ENCODE peak calls at places on chromosomes 11 and 22, in five cellular contexts. A is H7, G is COR-L47, H is cardiac fibroblast, S is AML-193. I is an unnamed sample.
A peak's percentile ranks its signal among the peaks of the same experiment; 100 is the strongest.

GRCh38 chr22:17228725-17229126 is 9.5 kb upstream of the ADA2 start:
- DNase-seq in A (no peak), G (no peak), H (no peak), S (no peak), I (no peak)

GRCh38 chr11:15957234-15957633 is 399.1 kb downstream of the SOX6 start:
- DNase-seq in A (no peak), G (no peak), H (no peak), S (no peak), I (no peak)

GRCh38 chr11:62071408-62071807 is 52.4 kb upstream of the INCENP start:
- DNase-seq in A (no peak), G (no peak), H (peak; percentile 17), S (no peak), I (peak; percentile 22)

GRCh38 chr11:127074151-127074761 is 73.7 kb upstream of the KIRREL3 start:
- DNase-seq in A (peak; percentile 52), G (peak; percentile 84), H (peak; percentile 60), S (no peak), I (peak; percentile 73)

GRCh38 chr11:115712296-115712695 is 208.1 kb upstream of the CADM1 start:
- DNase-seq in A (no peak), G (no peak), H (no peak), S (no peak), I (no peak)

GRCh38 chr11:121131656-121132055 is 30.6 kb downstream of the TECTA start:
- DNase-seq in A (no peak), G (no peak), H (no peak), S (no peak), I (no peak)

GRCh38 chr11:123144707-123145106 is 50.3 kb downstream of the CLMP start:
- DNase-seq in A (no peak), G (no peak), H (no peak), S (no peak), I (no peak)

GRCh38 chr11:57379732-57380131 is 1.2 kb downstream of the PRG3 start:
- DNase-seq in A (peak; percentile 84), G (no peak), H (peak; percentile 22), S (no peak), I (peak; percentile 36)

GRCh38 chr22:17831527-17832251 is 57.4 kb upstream of the BID start:
- DNase-seq in A (no peak), G (no peak), H (no peak), S (no peak), I (no peak)

GRCh38 chr11:79265756-79266322 is 175.0 kb downstream of the TENM4 start:
- DNase-seq in A (no peak), G (no peak), H (peak; percentile 81), S (no peak), I (no peak)

GRCh38 chr11:66845876-66846212 is 2.6 kb downstream of the RCE1 start:
- DNase-seq in A (no peak), G (no peak), H (no peak), S (no peak), I (no peak)

GRCh38 chr11:2041153-2041552 is 43.5 kb upstream of the H19 start:
- DNase-seq in A (no peak), G (no peak), H (no peak), S (no peak), I (no peak)

GRCh38 chr11:15562230-15562629 is 447.5 kb downstream of the INSC start:
- DNase-seq in A (no peak), G (no peak), H (no peak), S (no peak), I (no peak)

I was measured in ELR.